ENCODE peak calls at places on chromosomes 16 and 17, in ten cellular contexts. One of them, this sample, is unnamed.

GRCh38 chr17:47324224-47325020 is 667 bp downstream of the EFCAB13 start:
- DNase-seq in memory B cell: peak
- DNase-seq in stimulated activated CD4-positive, alpha-beta T cell treated with anti-CD3 and anti-CD28 coated beads, Interleukin-1b, Interleukin-23, amount 100 ng/mL, for 24 hours: peak
- DNase-seq in T1000: peak
- DNase-seq in nephron progenitor cell: peak
- DNase-seq in RPMI7951: peak
- DNase-seq in nucleus accumbens: no peak
- DNase-seq in effector CD8-positive, alpha-beta T cell: peak
- DNase-seq in fibroblast of lung: peak
- DNase-seq in psoas muscle: peak
- DNase-seq in this sample: peak

GRCh38 chr17:2086306-2086705 is 31.4 kb downstream of the HIC1 start:
- DNase-seq in memory B cell: no peak
- DNase-seq in stimulated activated CD4-positive, alpha-beta T cell treated with anti-CD3 and anti-CD28 coated beads, Interleukin-1b, Interleukin-23, amount 100 ng/mL, for 24 hours: no peak
- DNase-seq in T1000: no peak
- DNase-seq in nephron progenitor cell: no peak
- DNase-seq in RPMI7951: no peak
- DNase-seq in nucleus accumbens: no peak
- DNase-seq in effector CD8-positive, alpha-beta T cell: no peak
- DNase-seq in fibroblast of lung: no peak
- DNase-seq in psoas muscle: no peak
- DNase-seq in this sample: no peak

GRCh38 chr16:30965436-30965835 is 7.9 kb downstream of the SETD1A start:
- DNase-seq in memory B cell: no peak
- DNase-seq in stimulated activated CD4-positive, alpha-beta T cell treated with anti-CD3 and anti-CD28 coated beads, Interleukin-1b, Interleukin-23, amount 100 ng/mL, for 24 hours: no peak
- DNase-seq in T1000: no peak
- DNase-seq in nephron progenitor cell: no peak
- DNase-seq in RPMI7951: no peak
- DNase-seq in nucleus accumbens: no peak
- DNase-seq in effector CD8-positive, alpha-beta T cell: no peak
- DNase-seq in fibroblast of lung: no peak
- DNase-seq in psoas muscle: no peak
- DNase-seq in this sample: no peak

GRCh38 chr16:8962393-8963009 is 1.2 kb downstream of the USP7 start:
- DNase-seq in memory B cell: peak
- DNase-seq in stimulated activated CD4-positive, alpha-beta T cell treated with anti-CD3 and anti-CD28 coated beads, Interleukin-1b, Interleukin-23, amount 100 ng/mL, for 24 hours: peak
- DNase-seq in T1000: no peak
- DNase-seq in nephron progenitor cell: peak
- DNase-seq in RPMI7951: no peak
- DNase-seq in nucleus accumbens: no peak
- DNase-seq in effector CD8-positive, alpha-beta T cell: peak
- DNase-seq in fibroblast of lung: no peak
- DNase-seq in psoas muscle: peak
- DNase-seq in this sample: no peak

GRCh38 chr17:41367426-41368075 is 2.1 kb downstream of the KRT33B start:
- DNase-seq in memory B cell: no peak
- DNase-seq in stimulated activated CD4-positive, alpha-beta T cell treated with anti-CD3 and anti-CD28 coated beads, Interleukin-1b, Interleukin-23, amount 100 ng/mL, for 24 hours: no peak
- DNase-seq in T1000: peak
- DNase-seq in nephron progenitor cell: no peak
- DNase-seq in RPMI7951: peak
- DNase-seq in nucleus accumbens: no peak
- DNase-seq in effector CD8-positive, alpha-beta T cell: no peak
- DNase-seq in fibroblast of lung: peak
- DNase-seq in psoas muscle: no peak
- DNase-seq in this sample: peak

GRCh38 chr16:49739381-49739780 is 116.5 kb downstream of the ZNF423 start:
- DNase-seq in memory B cell: no peak
- DNase-seq in stimulated activated CD4-positive, alpha-beta T cell treated with anti-CD3 and anti-CD28 coated beads, Interleukin-1b, Interleukin-23, amount 100 ng/mL, for 24 hours: no peak
- DNase-seq in T1000: no peak
- DNase-seq in nephron progenitor cell: peak
- DNase-seq in RPMI7951: no peak
- DNase-seq in nucleus accumbens: no peak
- DNase-seq in effector CD8-positive, alpha-beta T cell: no peak
- DNase-seq in fibroblast of lung: no peak
- DNase-seq in psoas muscle: no peak
- DNase-seq in this sample: no peak

GRCh38 chr16:69466547-69466946 is 42.1 kb downstream of the CYB5B start:
- DNase-seq in memory B cell: no peak
- DNase-seq in stimulated activated CD4-positive, alpha-beta T cell treated with anti-CD3 and anti-CD28 coated beads, Interleukin-1b, Interleukin-23, amount 100 ng/mL, for 24 hours: no peak
- DNase-seq in T1000: no peak
- DNase-seq in nephron progenitor cell: no peak
- DNase-seq in RPMI7951: no peak
- DNase-seq in nucleus accumbens: no peak
- DNase-seq in effector CD8-positive, alpha-beta T cell: no peak
- DNase-seq in fibroblast of lung: no peak
- DNase-seq in psoas muscle: no peak
- DNase-seq in this sample: no peak

GRCh38 chr17:410674-411401 is 58.2 kb upstream of the RPH3AL start:
- DNase-seq in memory B cell: peak
- DNase-seq in stimulated activated CD4-positive, alpha-beta T cell treated with anti-CD3 and anti-CD28 coated beads, Interleukin-1b, Interleukin-23, amount 100 ng/mL, for 24 hours: peak
- DNase-seq in T1000: no peak
- DNase-seq in nephron progenitor cell: no peak
- DNase-seq in RPMI7951: peak
- DNase-seq in nucleus accumbens: no peak
- DNase-seq in effector CD8-positive, alpha-beta T cell: peak
- DNase-seq in fibroblast of lung: peak
- DNase-seq in psoas muscle: no peak
- DNase-seq in this sample: no peak

GRCh38 chr17:8277317-8277716 is 11.2 kb upstream of the RANGRF start:
- DNase-seq in memory B cell: no peak
- DNase-seq in stimulated activated CD4-positive, alpha-beta T cell treated with anti-CD3 and anti-CD28 coated beads, Interleukin-1b, Interleukin-23, amount 100 ng/mL, for 24 hours: no peak
- DNase-seq in T1000: no peak
- DNase-seq in nephron progenitor cell: no peak
- DNase-seq in RPMI7951: no peak
- DNase-seq in nucleus accumbens: no peak
- DNase-seq in effector CD8-positive, alpha-beta T cell: no peak
- DNase-seq in fibroblast of lung: no peak
- DNase-seq in psoas muscle: no peak
- DNase-seq in this sample: no peak

GRCh38 chr16:86565181-86565631 is 1.4 kb upstream of the FOXC2 start:
- DNase-seq in memory B cell: no peak
- DNase-seq in stimulated activated CD4-positive, alpha-beta T cell treated with anti-CD3 and anti-CD28 coated beads, Interleukin-1b, Interleukin-23, amount 100 ng/mL, for 24 hours: no peak
- DNase-seq in T1000: no peak
- DNase-seq in nephron progenitor cell: peak
- DNase-seq in RPMI7951: no peak
- DNase-seq in nucleus accumbens: no peak
- DNase-seq in effector CD8-positive, alpha-beta T cell: no peak
- DNase-seq in fibroblast of lung: no peak
- DNase-seq in psoas muscle: no peak
- DNase-seq in this sample: no peak

GRCh38 chr17:49315974-49316570 is 46.0 kb downstream of the ZNF652 start:
- DNase-seq in memory B cell: no peak
- DNase-seq in stimulated activated CD4-positive, alpha-beta T cell treated with anti-CD3 and anti-CD28 coated beads, Interleukin-1b, Interleukin-23, amount 100 ng/mL, for 24 hours: no peak
- DNase-seq in T1000: no peak
- DNase-seq in nephron progenitor cell: no peak
- DNase-seq in RPMI7951: peak
- DNase-seq in nucleus accumbens: no peak
- DNase-seq in effector CD8-positive, alpha-beta T cell: no peak
- DNase-seq in fibroblast of lung: peak
- DNase-seq in psoas muscle: no peak
- DNase-seq in this sample: no peak

GRCh38 chr17:12438212-12438611 is 227.5 kb upstream of the MYOCD start:
- DNase-seq in memory B cell: no peak
- DNase-seq in stimulated activated CD4-positive, alpha-beta T cell treated with anti-CD3 and anti-CD28 coated beads, Interleukin-1b, Interleukin-23, amount 100 ng/mL, for 24 hours: no peak
- DNase-seq in T1000: no peak
- DNase-seq in nephron progenitor cell: no peak
- DNase-seq in RPMI7951: no peak
- DNase-seq in nucleus accumbens: no peak
- DNase-seq in effector CD8-positive, alpha-beta T cell: no peak
- DNase-seq in fibroblast of lung: no peak
- DNase-seq in psoas muscle: no peak
- DNase-seq in this sample: no peak

GRCh38 chr16:85614338-85615013 is 1.4 kb downstream of the GSE1 start:
- DNase-seq in memory B cell: peak
- DNase-seq in stimulated activated CD4-positive, alpha-beta T cell treated with anti-CD3 and anti-CD28 coated beads, Interleukin-1b, Interleukin-23, amount 100 ng/mL, for 24 hours: no peak
- DNase-seq in T1000: no peak
- DNase-seq in nephron progenitor cell: no peak
- DNase-seq in RPMI7951: no peak
- DNase-seq in nucleus accumbens: peak
- DNase-seq in effector CD8-positive, alpha-beta T cell: no peak
- DNase-seq in fibroblast of lung: no peak
- DNase-seq in psoas muscle: no peak
- DNase-seq in this sample: no peak

GRCh38 chr16:63289834-63290460 is 1253.7 kb upstream of the CDH8 start:
- DNase-seq in memory B cell: no peak
- DNase-seq in stimulated activated CD4-positive, alpha-beta T cell treated with anti-CD3 and anti-CD28 coated beads, Interleukin-1b, Interleukin-23, amount 100 ng/mL, for 24 hours: no peak
- DNase-seq in T1000: no peak
- DNase-seq in nephron progenitor cell: peak
- DNase-seq in RPMI7951: peak
- DNase-seq in nucleus accumbens: peak
- DNase-seq in effector CD8-positive, alpha-beta T cell: no peak
- DNase-seq in fibroblast of lung: peak
- DNase-seq in psoas muscle: no peak
- DNase-seq in this sample: peak

GRCh38 chr17:45857977-45858708 is 13.5 kb downstream of the SPPL2C start:
- DNase-seq in memory B cell: no peak
- DNase-seq in stimulated activated CD4-positive, alpha-beta T cell treated with anti-CD3 and anti-CD28 coated beads, Interleukin-1b, Interleukin-23, amount 100 ng/mL, for 24 hours: no peak
- DNase-seq in T1000: no peak
- DNase-seq in nephron progenitor cell: peak
- DNase-seq in RPMI7951: peak
- DNase-seq in nucleus accumbens: no peak
- DNase-seq in effector CD8-positive, alpha-beta T cell: no peak
- DNase-seq in fibroblast of lung: peak
- DNase-seq in psoas muscle: no peak
- DNase-seq in this sample: peak

GRCh38 chr17:42676424-42677011 is at the start of gene PLEKHH3:
- DNase-seq in memory B cell: peak
- DNase-seq in stimulated activated CD4-positive, alpha-beta T cell treated with anti-CD3 and anti-CD28 coated beads, Interleukin-1b, Interleukin-23, amount 100 ng/mL, for 24 hours: no peak
- DNase-seq in T1000: no peak
- DNase-seq in nephron progenitor cell: no peak
- DNase-seq in RPMI7951: no peak
- DNase-seq in nucleus accumbens: no peak
- DNase-seq in effector CD8-positive, alpha-beta T cell: no peak
- DNase-seq in fibroblast of lung: peak
- DNase-seq in psoas muscle: no peak
- DNase-seq in this sample: no peak

GRCh38 chr17:682150-682549 is 32.5 kb downstream of the VPS53 start:
- DNase-seq in memory B cell: no peak
- DNase-seq in stimulated activated CD4-positive, alpha-beta T cell treated with anti-CD3 and anti-CD28 coated beads, Interleukin-1b, Interleukin-23, amount 100 ng/mL, for 24 hours: no peak
- DNase-seq in T1000: no peak
- DNase-seq in nephron progenitor cell: no peak
- DNase-seq in RPMI7951: no peak
- DNase-seq in nucleus accumbens: no peak
- DNase-seq in effector CD8-positive, alpha-beta T cell: no peak
- DNase-seq in fibroblast of lung: no peak
- DNase-seq in psoas muscle: no peak
- DNase-seq in this sample: no peak

GRCh38 chr17:78458739-78459335 is 80.4 kb downstream of the PGS1 start:
- DNase-seq in memory B cell: no peak
- DNase-seq in stimulated activated CD4-positive, alpha-beta T cell treated with anti-CD3 and anti-CD28 coated beads, Interleukin-1b, Interleukin-23, amount 100 ng/mL, for 24 hours: no peak
- DNase-seq in T1000: no peak
- DNase-seq in nephron progenitor cell: no peak
- DNase-seq in RPMI7951: no peak
- DNase-seq in nucleus accumbens: peak
- DNase-seq in effector CD8-positive, alpha-beta T cell: no peak
- DNase-seq in fibroblast of lung: no peak
- DNase-seq in psoas muscle: no peak
- DNase-seq in this sample: no peak

GRCh38 chr16:30142672-30143346 is 19.8 kb upstream of the MAPK3 start:
- DNase-seq in memory B cell: peak
- DNase-seq in stimulated activated CD4-positive, alpha-beta T cell treated with anti-CD3 and anti-CD28 coated beads, Interleukin-1b, Interleukin-23, amount 100 ng/mL, for 24 hours: no peak
- DNase-seq in T1000: no peak
- DNase-seq in nephron progenitor cell: no peak
- DNase-seq in RPMI7951: no peak
- DNase-seq in nucleus accumbens: no peak
- DNase-seq in effector CD8-positive, alpha-beta T cell: no peak
- DNase-seq in fibroblast of lung: no peak
- DNase-seq in psoas muscle: no peak
- DNase-seq in this sample: no peak

GRCh38 chr16:64742560-64742959 is 379.3 kb downstream of the CDH11 start:
- DNase-seq in memory B cell: no peak
- DNase-seq in stimulated activated CD4-positive, alpha-beta T cell treated with anti-CD3 and anti-CD28 coated beads, Interleukin-1b, Interleukin-23, amount 100 ng/mL, for 24 hours: no peak
- DNase-seq in T1000: no peak
- DNase-seq in nephron progenitor cell: no peak
- DNase-seq in RPMI7951: no peak
- DNase-seq in nucleus accumbens: no peak
- DNase-seq in effector CD8-positive, alpha-beta T cell: no peak
- DNase-seq in fibroblast of lung: no peak
- DNase-seq in psoas muscle: no peak
- DNase-seq in this sample: no peak

GRCh38 chr17:82332669-82333278 is 792 bp downstream of the SECTM1 start:
- DNase-seq in memory B cell: no peak
- DNase-seq in stimulated activated CD4-positive, alpha-beta T cell treated with anti-CD3 and anti-CD28 coated beads, Interleukin-1b, Interleukin-23, amount 100 ng/mL, for 24 hours: no peak
- DNase-seq in T1000: peak
- DNase-seq in nephron progenitor cell: no peak
- DNase-seq in RPMI7951: peak
- DNase-seq in nucleus accumbens: no peak
- DNase-seq in effector CD8-positive, alpha-beta T cell: no peak
- DNase-seq in fibroblast of lung: peak
- DNase-seq in psoas muscle: peak
- DNase-seq in this sample: peak

GRCh38 chr17:80519091-80519781 is 25.4 kb upstream of the RPTOR start:
- DNase-seq in memory B cell: no peak
- DNase-seq in stimulated activated CD4-positive, alpha-beta T cell treated with anti-CD3 and anti-CD28 coated beads, Interleukin-1b, Interleukin-23, amount 100 ng/mL, for 24 hours: no peak
- DNase-seq in T1000: no peak
- DNase-seq in nephron progenitor cell: peak
- DNase-seq in RPMI7951: no peak
- DNase-seq in nucleus accumbens: no peak
- DNase-seq in effector CD8-positive, alpha-beta T cell: no peak
- DNase-seq in fibroblast of lung: no peak
- DNase-seq in psoas muscle: no peak
- DNase-seq in this sample: no peak

GRCh38 chr16:19137201-19137601 is 23.4 kb downstream of the ITPRIPL2 start:
- DNase-seq in memory B cell: no peak
- DNase-seq in stimulated activated CD4-positive, alpha-beta T cell treated with anti-CD3 and anti-CD28 coated beads, Interleukin-1b, Interleukin-23, amount 100 ng/mL, for 24 hours: no peak
- DNase-seq in T1000: no peak
- DNase-seq in nephron progenitor cell: no peak
- DNase-seq in RPMI7951: no peak
- DNase-seq in nucleus accumbens: no peak
- DNase-seq in effector CD8-positive, alpha-beta T cell: no peak
- DNase-seq in fibroblast of lung: peak
- DNase-seq in psoas muscle: no peak
- DNase-seq in this sample: no peak

GRCh38 chr17:8234361-8235270 is 13.2 kb downstream of the CTC1 start:
- DNase-seq in memory B cell: no peak
- DNase-seq in stimulated activated CD4-positive, alpha-beta T cell treated with anti-CD3 and anti-CD28 coated beads, Interleukin-1b, Interleukin-23, amount 100 ng/mL, for 24 hours: no peak
- DNase-seq in T1000: no peak
- DNase-seq in nephron progenitor cell: no peak
- DNase-seq in RPMI7951: no peak
- DNase-seq in nucleus accumbens: no peak
- DNase-seq in effector CD8-positive, alpha-beta T cell: no peak
- DNase-seq in fibroblast of lung: no peak
- DNase-seq in psoas muscle: no peak
- DNase-seq in this sample: no peak

GRCh38 chr16:14527411-14528044 is 102.5 kb downstream of the PARN start:
- DNase-seq in memory B cell: no peak
- DNase-seq in stimulated activated CD4-positive, alpha-beta T cell treated with anti-CD3 and anti-CD28 coated beads, Interleukin-1b, Interleukin-23, amount 100 ng/mL, for 24 hours: no peak
- DNase-seq in T1000: no peak
- DNase-seq in nephron progenitor cell: no peak
- DNase-seq in RPMI7951: peak
- DNase-seq in nucleus accumbens: no peak
- DNase-seq in effector CD8-positive, alpha-beta T cell: no peak
- DNase-seq in fibroblast of lung: peak
- DNase-seq in psoas muscle: no peak
- DNase-seq in this sample: no peak

GRCh38 chr17:55089955-55090573 is 121.5 kb downstream of the STXBP4 start:
- DNase-seq in memory B cell: no peak
- DNase-seq in stimulated activated CD4-positive, alpha-beta T cell treated with anti-CD3 and anti-CD28 coated beads, Interleukin-1b, Interleukin-23, amount 100 ng/mL, for 24 hours: peak
- DNase-seq in T1000: no peak
- DNase-seq in nephron progenitor cell: no peak
- DNase-seq in RPMI7951: peak
- DNase-seq in nucleus accumbens: no peak
- DNase-seq in effector CD8-positive, alpha-beta T cell: no peak
- DNase-seq in fibroblast of lung: peak
- DNase-seq in psoas muscle: no peak
- DNase-seq in this sample: no peak

This sample was measured in kidney glomerular epithelial cell.